ENCODE peak calls at places on chromosome 1, in nine cellular contexts. L is Peyer's patch, F is heart left ventricle, S is IMR-90, U is tibial artery, O is cardiac muscle cell, A is H1, P is GM23248, C is esophagus muscularis mucosa. J is an unnamed sample.

GRCh38 chr1:111745670-111746613 is 6.7 kb upstream of the INKA2 start:
- DNase-seq in L (no peak), F (no peak), S (no peak), U (no peak), O (no peak), A (no peak), P (peak; percentile 64), C (no peak), J (no peak)

GRCh38 chr1:31562707-31563360 is 13.5 kb upstream of the TINAGL1 start:
- DNase-seq in L (peak; percentile 47), F (no peak), S (peak; percentile 41), U (no peak), O (no peak), A (no peak), P (peak; percentile 29), C (peak; percentile 55), J (no peak)

GRCh38 chr1:184836934-184837698 is 82.5 kb upstream of the EDEM3 start:
- DNase-seq in L (no peak), F (no peak), S (no peak), U (no peak), O (no peak), A (no peak), P (no peak), C (no peak), J (no peak)

GRCh38 chr1:40787733-40788560 is 4.4 kb downstream of the KCNQ4 start:
- DNase-seq in L (no peak), F (no peak), S (no peak), U (no peak), O (no peak), A (no peak), P (no peak), C (no peak), J (no peak)

GRCh38 chr1:167996266-167996665 is 59.4 kb upstream of the MPC2 start:
- DNase-seq in L (no peak), F (no peak), S (no peak), U (no peak), O (no peak), A (no peak), P (no peak), C (no peak), J (no peak)

GRCh38 chr1:204323887-204324286 is 35.8 kb downstream of the PLEKHA6 start:
- DNase-seq in L (peak; percentile 79), F (no peak), S (peak; percentile 88), U (no peak), O (peak; percentile 44), A (no peak), P (peak; percentile 96), C (no peak), J (no peak)

GRCh38 chr1:90591970-90592356 is 125.1 kb downstream of the BARHL2 start:
- DNase-seq in L (no peak), F (no peak), S (no peak), U (no peak), O (no peak), A (peak; percentile 72), P (no peak), C (no peak), J (no peak)

GRCh38 chr1:239929317-239929716 is 162.4 kb upstream of the FMN2 start:
- DNase-seq in L (no peak), F (no peak), S (no peak), U (no peak), O (no peak), A (no peak), P (no peak), C (peak; percentile 89), J (no peak)

DNA sequence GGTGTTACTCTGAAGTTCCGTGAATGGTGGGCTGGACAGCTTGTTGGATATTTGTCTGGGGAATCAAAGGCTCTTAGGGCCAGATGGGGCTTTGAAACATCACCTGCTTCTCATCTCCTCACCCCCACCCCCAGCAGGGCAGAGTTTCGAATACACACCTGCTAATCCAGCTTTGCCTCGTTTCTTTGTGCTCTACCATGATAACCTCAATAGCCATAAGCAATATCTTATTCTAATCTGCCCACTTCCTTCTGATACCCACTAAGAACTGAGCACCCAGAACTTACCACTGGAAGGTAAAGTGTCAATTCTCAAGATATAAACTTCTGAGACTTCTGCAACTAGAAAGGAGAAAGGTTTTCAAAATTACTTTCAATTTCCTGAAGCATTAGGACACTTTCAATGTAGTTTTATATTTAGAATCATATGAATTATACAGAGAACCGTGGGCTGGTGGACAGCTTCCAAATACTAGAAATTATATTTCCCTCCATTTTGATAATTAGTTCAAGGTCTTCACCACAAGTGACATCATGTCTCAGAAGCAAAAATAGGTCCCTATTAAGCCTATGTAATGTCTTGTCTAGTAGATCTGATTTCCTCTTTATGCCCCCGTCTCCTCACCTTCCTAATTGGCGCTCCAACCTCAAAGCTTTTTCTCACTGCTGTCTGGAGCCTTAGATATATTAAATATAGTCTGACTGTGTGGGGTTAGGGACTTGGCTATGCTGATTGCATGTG is 64.4 kb upstream of the NEK2 start:
- DNase-seq in L (no peak), F (no peak), S (no peak), U (no peak), O (no peak), A (no peak), P (no peak), C (no peak), J (no peak)
- H3K27ac ChIP-seq in L (no peak overlapping the region), F (no peak overlapping the region), S (no peak overlapping the region), U (no peak overlapping the region), O (no peak overlapping the region), A (no peak overlapping the region), P (no peak overlapping the region), C (no peak overlapping the region), J (peak overlapping the region; percentile 68)

DNA sequence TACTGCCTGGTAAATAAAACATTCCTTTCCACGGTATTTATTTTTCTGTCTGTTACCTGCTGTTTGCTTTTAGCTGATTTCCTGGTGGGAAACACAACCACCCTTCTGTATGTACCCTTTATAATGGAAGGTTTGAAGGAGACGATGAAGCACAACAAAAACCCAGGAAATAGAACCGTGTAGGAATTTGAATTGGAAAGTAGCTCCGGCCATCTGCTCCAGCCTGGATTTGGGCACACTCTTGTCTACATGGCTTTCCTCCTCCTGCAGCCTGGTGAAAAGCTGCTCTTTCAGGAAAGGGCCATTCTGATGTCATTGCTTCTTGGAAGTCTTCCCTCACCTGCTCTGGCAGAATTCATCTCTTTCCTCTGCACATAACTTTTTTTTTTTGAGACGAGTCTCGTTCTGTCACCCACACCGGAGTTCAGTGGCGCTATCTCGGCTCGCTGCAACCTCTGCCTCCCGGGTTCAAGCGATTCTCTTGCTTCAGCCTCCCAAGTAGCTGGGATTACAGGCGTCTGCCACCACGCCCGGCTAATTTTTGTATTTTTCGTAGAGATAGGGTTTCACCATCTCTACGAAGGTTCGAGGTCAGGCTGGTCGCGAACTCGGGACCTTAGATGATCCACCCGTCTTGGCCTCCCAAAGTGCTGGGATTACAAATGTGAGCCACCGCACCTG is 2.7 kb downstream of the AK4 start:
- DNase-seq in L (no peak), F (no peak), S (no peak), U (no peak), O (no peak), A (no peak), P (no peak), C (no peak), J (no peak)
- H3K27ac ChIP-seq in L (no peak overlapping the region), F (peak overlapping the region; percentile 92), S (no peak overlapping the region), U (peak overlapping the region; percentile 98), O (no peak overlapping the region), A (no peak overlapping the region), P (no peak overlapping the region), C (peak overlapping the region; percentile 97), J (no peak overlapping the region)

GRCh38 chr1:11041048-11041447 is 6.0 kb downstream of the MASP2 start:
- DNase-seq in L (no peak), F (no peak), S (no peak), U (no peak), O (no peak), A (no peak), P (no peak), C (no peak), J (no peak)

GRCh38 chr1:11039351-11040104 is 7.5 kb downstream of the MASP2 start:
- DNase-seq in L (no peak), F (no peak), S (no peak), U (no peak), O (no peak), A (no peak), P (no peak), C (no peak), J (no peak)

GRCh38 chr1:11044086-11044848 is 2.8 kb downstream of the MASP2 start:
- DNase-seq in L (peak; percentile 21), F (no peak), S (no peak), U (no peak), O (no peak), A (no peak), P (no peak), C (no peak), J (no peak)

GRCh38 chr1:11042995-11043874 is 3.8 kb downstream of the MASP2 start:
- DNase-seq in L (no peak), F (no peak), S (no peak), U (no peak), O (no peak), A (peak; percentile 37), P (no peak), C (no peak), J (no peak)

DNA sequence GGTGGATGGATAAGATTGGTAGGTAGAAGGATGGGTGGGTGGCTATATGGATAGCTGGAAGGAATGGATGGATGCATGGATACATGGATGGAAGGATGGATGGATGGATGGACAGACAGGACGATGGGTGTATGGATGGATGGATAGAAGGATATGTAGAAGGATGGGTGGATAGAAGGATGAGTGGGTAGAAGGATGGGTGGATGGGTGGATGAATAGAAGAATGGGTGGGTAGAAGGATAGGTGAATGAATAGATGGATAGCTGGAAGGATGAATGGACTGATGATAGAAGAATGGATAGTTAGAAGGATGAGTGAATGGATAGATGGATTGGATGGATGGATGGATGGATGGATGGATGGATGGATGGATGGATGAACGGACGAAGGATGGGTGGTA is 5.0 kb downstream of the MASP2 start:
- DNase-seq in L (no peak), F (no peak), S (no peak), U (no peak), O (no peak), A (no peak), P (no peak), C (no peak), J (no peak)
- H3K27ac ChIP-seq in L (no peak overlapping the region), F (no peak overlapping the region), S (no peak overlapping the region), U (no peak overlapping the region), O (no peak overlapping the region), A (no peak overlapping the region), P (no peak overlapping the region), C (no peak overlapping the region), J (no peak overlapping the region)

GRCh38 chr1:229260297-229260696 is 10.6 kb upstream of the RAB4A start:
- DNase-seq in L (no peak), F (no peak), S (no peak), U (no peak), O (no peak), A (peak; percentile 10), P (no peak), C (no peak), J (no peak)

GRCh38 chr1:229262239-229262638 is 8.7 kb upstream of the RAB4A start:
- DNase-seq in L (no peak), F (no peak), S (no peak), U (no peak), O (no peak), A (no peak), P (no peak), C (no peak), J (no peak)

GRCh38 chr1:229258031-229258850 is 12.7 kb upstream of the RAB4A start:
- DNase-seq in L (peak; percentile 86), F (peak; percentile 59), S (peak; percentile 72), U (peak; percentile 49), O (peak; percentile 84), A (peak; percentile 75), P (peak; percentile 82), C (no peak), J (no peak)

GRCh38 chr1:229254910-229255541 is 15.9 kb upstream of the RAB4A start:
- DNase-seq in L (no peak), F (no peak), S (no peak), U (no peak), O (peak; percentile 59), A (no peak), P (peak; percentile 37), C (no peak), J (no peak)

GRCh38 chr1:229258851-229259110 is 12.1 kb upstream of the RAB4A start:
- DNase-seq in L (no peak), F (no peak), S (no peak), U (no peak), O (peak; percentile 45), A (no peak), P (peak; percentile 46), C (no peak), J (no peak)
- H3K27ac ChIP-seq in L (no peak overlapping the region), F (no peak overlapping the region), S (no peak overlapping the region), U (no peak overlapping the region), O (no peak overlapping the region), A (no peak overlapping the region), P (no peak overlapping the region), C (no peak overlapping the region), J (no peak overlapping the region)